ENCODE peak calls at places on chromosomes 2 and 18, in seven cellular contexts. W is GM23338, K is H7, X is lower lobe of right lung, L is lower leg skin, E is fibroblast of mammary gland, H is thoracic aorta. G is an unnamed sample.
A peak's percentile ranks its signal among the peaks of the same experiment; 100 is the strongest.

GRCh38 chr2:136383161-136383560 is 265.2 kb upstream of the CXCR4 start:
- DNase-seq in W (no peak), K (no peak), X (no peak), L (no peak), E (no peak), H (no peak), G (no peak)

GRCh38 chr18:22550366-22550765 is 132.7 kb upstream of the CTAGE1 start:
- DNase-seq in W (no peak), K (no peak), X (no peak), L (no peak), E (peak; percentile 77), H (no peak), G (no peak)

GRCh38 chr2:172248381-172249173 is 145.9 kb upstream of the DLX2 start:
- DNase-seq in W (peak; percentile 38), K (no peak), X (no peak), L (peak; percentile 66), E (peak; percentile 40), H (no peak), G (no peak)

GRCh38 chr2:13056259-13056843 is 339.6 kb downstream of the TRIB2 start:
- DNase-seq in W (peak; percentile 47), K (no peak), X (no peak), L (no peak), E (peak; percentile 30), H (no peak), G (no peak)

GRCh38 chr2:68709421-68709911 is 25.1 kb upstream of the ARHGAP25 start:
- DNase-seq in W (peak; percentile 86), K (peak; percentile 52), X (no peak), L (no peak), E (peak; percentile 53), H (no peak), G (no peak)

GRCh38 chr18:41395695-41396094 is 559.3 kb upstream of the PIK3C3 start:
- DNase-seq in W (no peak), K (no peak), X (no peak), L (no peak), E (no peak), H (no peak), G (no peak)

GRCh38 chr18:34701911-34702310 is 8.2 kb upstream of the DTNA start:
- DNase-seq in W (no peak), K (no peak), X (no peak), L (no peak), E (no peak), H (no peak), G (no peak)

GRCh38 chr2:48532824-48533223 is 2.9 kb downstream of the STON1 start:
- DNase-seq in W (no peak), K (no peak), X (no peak), L (no peak), E (peak; percentile 35), H (no peak), G (no peak)

GRCh38 chr2:168797286-168797655 is 5.2 kb upstream of the NOSTRIN start:
- DNase-seq in W (no peak), K (no peak), X (no peak), L (no peak), E (no peak), H (no peak), G (no peak)

GRCh38 chr18:48119204-48119603 is 188.7 kb upstream of the SMAD2 start:
- DNase-seq in W (peak; percentile 10), K (no peak), X (no peak), L (peak; percentile 49), E (no peak), H (no peak), G (no peak)

GRCh38 chr18:31565782-31566512 is 25.7 kb upstream of the TTR start:
- DNase-seq in W (no peak), K (no peak), X (no peak), L (no peak), E (no peak), H (no peak), G (no peak)

DNA sequence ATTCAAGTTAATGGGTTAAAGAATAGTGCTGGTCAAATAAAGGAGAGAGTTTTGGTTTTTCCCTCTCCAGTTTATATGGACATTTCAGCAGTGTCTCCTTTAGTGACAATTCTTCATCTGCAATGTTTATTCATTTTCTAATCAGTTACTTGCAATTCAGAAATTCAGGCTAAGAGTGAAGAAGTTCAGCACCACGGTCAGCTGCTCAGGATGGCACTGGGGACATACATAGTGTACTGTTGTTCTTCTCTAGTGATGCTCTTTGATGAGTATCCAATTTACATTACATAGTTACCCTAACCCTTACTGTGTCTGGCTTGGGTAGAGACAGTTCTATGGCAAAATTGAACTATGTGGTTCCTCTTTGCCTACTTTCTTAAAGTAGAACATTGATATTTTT is 412.7 kb downstream of the CNTNAP5 start:
- DNase-seq in W (peak; percentile 63), K (no peak), X (no peak), L (no peak), E (no peak), H (no peak), G (no peak)
- H3K4me3 ChIP-seq in W (no peak overlapping the region), K (no peak overlapping the region), X (no peak overlapping the region), L (no peak overlapping the region), E (no peak overlapping the region), H (no peak overlapping the region), G (no peak overlapping the region)

GRCh38 chr18:61432590-61432989 is 99.4 kb downstream of the CDH20 start:
- DNase-seq in W (no peak), K (no peak), X (no peak), L (no peak), E (no peak), H (no peak), G (no peak)
- H3K4me3 ChIP-seq in W (no peak overlapping the region), K (no peak overlapping the region), X (no peak overlapping the region), L (no peak overlapping the region), E (no peak overlapping the region), H (no peak overlapping the region), G (no peak overlapping the region)

DNA sequence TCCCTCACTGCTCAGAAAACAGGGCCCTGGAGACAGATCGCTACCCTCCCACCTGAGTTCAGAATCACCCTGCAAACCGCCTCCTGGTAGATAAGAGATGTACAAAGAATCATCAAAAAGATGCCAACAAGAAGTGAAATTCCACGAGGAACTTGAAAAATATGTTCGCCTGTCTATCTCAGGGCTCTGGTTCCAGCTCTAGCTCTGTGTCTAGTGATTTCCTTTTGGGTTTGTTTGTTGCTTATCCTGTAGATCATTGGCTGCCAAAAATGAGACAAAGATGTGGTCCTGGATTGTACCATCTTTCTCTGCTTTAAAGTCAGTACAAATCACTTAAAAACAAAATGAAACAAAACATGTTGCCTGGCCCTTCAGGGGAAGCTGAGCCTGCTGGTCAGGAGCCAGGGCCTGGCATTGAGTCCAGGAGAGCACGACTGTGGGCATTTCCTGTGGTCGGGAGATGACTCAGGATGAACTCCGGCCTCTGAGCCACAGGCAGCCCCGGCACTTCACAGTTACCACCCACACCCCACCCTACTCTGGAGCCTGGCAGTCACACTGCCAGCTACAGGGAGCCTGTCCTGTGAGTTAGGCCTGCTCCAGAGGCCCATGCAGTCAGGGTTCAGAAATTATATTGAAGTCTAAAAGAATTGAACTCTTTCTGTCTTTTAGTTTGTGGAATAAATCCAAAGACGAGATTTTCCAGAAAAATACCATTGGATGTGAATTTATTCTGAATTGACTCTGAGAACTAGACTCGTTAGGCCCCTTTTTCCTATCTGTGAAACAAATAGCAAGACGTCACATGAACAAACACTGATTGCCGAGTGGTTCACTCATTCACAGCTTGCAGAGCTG is 8.0 kb upstream of the ITGB6 start:
- DNase-seq in W (no peak), K (no peak), X (peak; percentile 81), L (peak; percentile 92), E (peak; percentile 90), H (peak; percentile 79), G (peak; percentile 86)
- H3K4me3 ChIP-seq in W (no peak overlapping the region), K (no peak overlapping the region), X (no peak overlapping the region), L (no peak overlapping the region), E (no peak overlapping the region), H (peak overlapping the region; percentile 42), G (no peak overlapping the region)

GRCh38 chr18:69400253-69400975 is at the start of gene DOK6:
- DNase-seq in W (peak; percentile 80), K (peak; percentile 73), X (peak; percentile 50), L (peak; percentile 86), E (peak; percentile 63), H (no peak), G (peak; percentile 62)
- H3K4me3 ChIP-seq in W (peak within 1 kb of the TSS; percentile 75), K (peak within 1 kb of the TSS; percentile 70), X (peak within 1 kb of the TSS; percentile 58), L (peak within 1 kb of the TSS; percentile 10), E (peak within 1 kb of the TSS; percentile 57), H (peak within 1 kb of the TSS; percentile 77), G (peak within 1 kb of the TSS; percentile 53)